ENCODE peak calls at places on chromosomes 4 and X, in four cellular contexts. R is HCT116, X is tibial artery, Q is right atrium auricular region. O is an unnamed sample.

GRCh38 chr4:182245541-182246245 is 2.5 kb downstream of the TENM3 start:
- DNase-seq in X (no peak), Q (no peak), R (no peak), O (no peak)

GRCh38 chr4:152970102-152970820 is 34.1 kb downstream of the FHDC1 start:
- DNase-seq in X (no peak), Q (no peak), R (no peak), O (no peak)

GRCh38 chr4:7539186-7539585 is 104.5 kb upstream of the PSAPL1 start:
- DNase-seq in X (no peak), Q (no peak), R (no peak), O (no peak)

GRCh38 chrX:19888419-19888879 is 1.0 kb upstream of the SH3KBP1 start:
- DNase-seq in X (peak; percentile 24), R (peak; percentile 53), Q (no peak), O (no peak)

GRCh38 chrX:13216139-13216538 is 103.7 kb downstream of the ATXN3L start:
- DNase-seq in X (no peak), R (no peak), Q (no peak), O (no peak)

GRCh38 chr4:151091047-151091446 is 8.4 kb upstream of the RPS3A start:
- DNase-seq in Q (no peak), R (no peak), X (no peak), O (no peak)

GRCh38 chrX:136395271-136395670 is 92.5 kb upstream of the BRS3 start:
- DNase-seq in Q (no peak), R (no peak), X (no peak), O (no peak)

GRCh38 chr4:13940921-13941320 is 313.4 kb upstream of the BOD1L1 start:
- DNase-seq in Q (no peak), X (no peak), R (no peak), O (no peak)

GRCh38 chr4:141713771-141714445 is 77.5 kb downstream of the IL15 start:
- DNase-seq in R (peak; percentile 55), Q (no peak), X (no peak), O (no peak)

GRCh38 chr4:90357117-90357710 is 230.0 kb downstream of the CCSER1 start:
- DNase-seq in R (peak; percentile 74), Q (no peak), X (no peak), O (no peak)

GRCh38 chr4:102751964-102752363 is 8.8 kb downstream of the MANBA start:
- DNase-seq in Q (no peak), X (no peak), R (no peak), O (no peak)

GRCh38 chrX:10633722-10634121 is 13.3 kb upstream of the MID1 start:
- DNase-seq in Q (no peak), R (peak; percentile 77), X (peak; percentile 69), O (no peak)

GRCh38 chrX:42739258-42739657 is 38.7 kb downstream of the PPP1R2C start:
- DNase-seq in Q (no peak), X (no peak), R (no peak), O (no peak)
- H3K4me3 ChIP-seq in Q (no peak overlapping the region), X (no peak overlapping the region), R (no peak overlapping the region), O (no peak overlapping the region)

DNA sequence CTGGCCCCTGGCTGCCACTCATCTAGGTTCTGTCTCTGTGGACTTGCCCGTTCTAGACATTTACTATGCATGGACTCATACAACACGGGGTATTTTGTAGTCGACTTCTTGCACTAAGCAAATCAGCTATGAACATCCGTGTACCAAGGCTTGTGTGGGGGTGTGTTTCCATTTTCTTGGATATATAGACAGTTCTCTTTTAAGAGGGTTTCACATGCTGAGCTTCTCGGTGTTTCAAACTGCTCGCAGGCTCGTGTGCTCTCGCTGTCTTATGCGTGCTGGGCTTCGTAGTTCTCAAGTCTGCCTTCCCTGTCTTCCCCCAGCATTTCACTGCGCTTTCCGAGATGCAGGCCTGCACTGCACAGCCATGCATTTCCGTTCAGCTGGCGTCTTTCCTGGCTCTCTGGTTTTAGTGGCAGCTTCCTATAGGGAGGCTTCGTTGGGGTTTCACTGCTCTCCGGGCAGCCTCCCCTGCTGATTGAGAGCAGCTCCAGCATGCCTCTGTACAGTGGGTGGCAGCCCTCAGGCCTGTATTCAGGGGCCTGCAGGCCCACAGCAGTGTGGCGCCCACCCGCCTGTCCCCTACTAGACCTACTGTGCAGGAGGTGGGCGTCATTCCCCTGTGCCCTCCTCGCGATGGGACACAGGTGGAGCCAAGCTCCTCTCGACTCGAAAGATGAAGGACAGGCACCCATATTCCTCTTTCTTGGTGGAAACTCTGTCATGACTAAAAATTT is 27.6 kb downstream of the ZBTB49 start:
- DNase-seq in R (no peak), X (no peak), Q (no peak), O (no peak)
- H3K36me3 ChIP-seq in R (peaks cover 2% of the 10 kb centered on the region), X (peaks cover 96% of the 10 kb centered on the region), Q (peaks cover 60% of the 10 kb centered on the region), O (peaks cover 25% of the 10 kb centered on the region)

GRCh38 chr4:73615613-73616012 is 4.6 kb downstream of the RASSF6 start:
- DNase-seq in X (no peak), Q (no peak), R (no peak), O (no peak)

GRCh38 chr4:73621357-73621756 is 1.1 kb upstream of the RASSF6 start:
- DNase-seq in R (no peak), Q (no peak), X (no peak), O (no peak)

GRCh38 chr4:73617256-73617655 is 3.0 kb downstream of the RASSF6 start:
- DNase-seq in R (no peak), Q (no peak), X (no peak), O (no peak)

GRCh38 chr4:73619351-73619750 is 885 bp downstream of the RASSF6 start:
- DNase-seq in R (no peak), X (no peak), Q (no peak), O (no peak)

GRCh38 chr4:73620115-73620792 is at the start of gene RASSF6:
- DNase-seq in X (no peak), R (peak; percentile 55), Q (no peak), O (peak; percentile 47)
- H3K4me3 ChIP-seq in X (no peak within 1 kb of the TSS), R (peak within 1 kb of the TSS; percentile 57), Q (no peak within 1 kb of the TSS), O (peak within 1 kb of the TSS; percentile 46)

GRCh38 chrX:129516402-129516801 is 6.9 kb downstream of the SMARCA1 start:
- DNase-seq in Q (no peak), R (no peak), X (no peak), O (no peak)

GRCh38 chrX:129510331-129510730 is 13.0 kb downstream of the SMARCA1 start:
- DNase-seq in Q (no peak), X (no peak), R (no peak), O (no peak)

GRCh38 chrX:129512409-129512808 is 10.9 kb downstream of the SMARCA1 start:
- DNase-seq in X (no peak), Q (no peak), R (no peak), O (no peak)

DNA sequence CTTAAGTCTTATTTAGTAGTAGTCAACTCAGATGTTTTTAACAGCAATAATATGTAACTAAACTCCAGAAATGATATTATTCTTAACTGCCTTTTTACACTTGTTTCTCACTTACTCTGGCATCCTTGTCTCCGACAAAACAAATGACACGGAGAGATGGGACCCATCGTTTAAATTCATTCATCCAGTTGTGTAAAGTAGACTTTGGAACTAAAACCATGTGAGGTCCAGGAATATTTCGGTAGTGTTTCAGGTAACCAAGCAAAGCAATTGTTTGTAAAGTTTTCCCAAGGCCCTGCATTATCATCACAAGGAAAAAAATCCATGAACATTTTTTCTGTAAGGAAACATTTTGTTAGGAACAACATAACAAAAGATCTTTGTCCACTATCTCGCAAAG is 11.6 kb downstream of the SMARCA1 start:
- DNase-seq in R (no peak), X (no peak), Q (no peak), O (no peak)
- H3K36me3 ChIP-seq in R (peaks cover 4% of the 10 kb centered on the region), X (no peaks in the 10 kb centered on the region), Q (peaks cover 16% of the 10 kb centered on the region), O (no peaks in the 10 kb centered on the region)

O was measured in GM06990.